ENCODE peak calls at places on chromosome 18, in eight cellular contexts. H is H54; S is activated CD8-positive, alpha-beta memory T cell treated with anti-CD3 and anti-CD28 coated beads for 24 hours; F is RPMI8226; R is hepatic stellate cell; B is bronchial epithelial cell; Q is NCI-H1694 treated with DMSO at 0.1 percent for 48 hours; P is cardiac fibroblast. O is an unnamed sample.

GRCh38 chr18:47557160-47557559 is 305.7 kb upstream of the SKOR2 start:
- DNase-seq in F (no peak), Q (no peak), B (no peak), H (no peak), S (no peak), R (no peak), P (no peak), O (peak; percentile 49)

GRCh38 chr18:35933982-35934381 is 38.5 kb upstream of the RMP24 start:
- DNase-seq in B (peak; percentile 82), F (no peak), S (no peak), Q (no peak), P (no peak), H (no peak), R (no peak), O (no peak)

GRCh38 chr18:25561923-25562322 is 210.0 kb upstream of the ZNF521 start:
- DNase-seq in P (peak; percentile 27), H (peak; percentile 2), B (no peak), S (no peak), R (peak; percentile 19), Q (no peak), F (peak; percentile 59), O (no peak)

GRCh38 chr18:65725421-65726050 is 25.3 kb upstream of the CDH7 start:
- DNase-seq in H (no peak), P (no peak), F (peak; percentile 54), B (peak; percentile 29), Q (peak; percentile 13), R (no peak), S (no peak), O (no peak)

GRCh38 chr18:45359275-45360009 is 255.8 kb upstream of the SLC14A2 start:
- DNase-seq in P (no peak), F (no peak), R (no peak), B (no peak), H (no peak), Q (no peak), S (no peak), O (no peak)

GRCh38 chr18:28690836-28691835 is 514.2 kb upstream of the CDH2 start:
- DNase-seq in Q (no peak), F (no peak), R (no peak), P (peak; percentile 9), S (no peak), H (no peak), B (peak; percentile 44), O (no peak)

GRCh38 chr18:11996190-11996754 is 15.0 kb downstream of the IMPA2 start:
- DNase-seq in P (no peak), S (no peak), Q (no peak), R (no peak), F (no peak), H (no peak), B (no peak), O (no peak)

GRCh38 chr18:35707247-35707646 is 125.7 kb downstream of the GALNT1 start:
- DNase-seq in B (no peak), F (no peak), H (no peak), S (no peak), R (no peak), P (no peak), Q (no peak), O (no peak)

GRCh38 chr18:45049548-45050307 is 369.0 kb downstream of the SETBP1 start:
- DNase-seq in H (no peak), P (peak; percentile 26), F (no peak), B (no peak), R (no peak), Q (no peak), S (no peak), O (no peak)

GRCh38 chr18:77062518-77063003 is 70.0 kb downstream of the MBP start:
- DNase-seq in S (peak; percentile 72), R (no peak), F (peak; percentile 93), B (no peak), Q (no peak), P (peak; percentile 95), H (no peak), O (no peak)

GRCh38 chr18:52894801-52895200 is 554.8 kb downstream of the DCC start:
- DNase-seq in B (no peak), P (no peak), S (no peak), Q (no peak), R (no peak), H (no peak), F (no peak), O (no peak)

GRCh38 chr18:53756607-53756972 is 467.9 kb downstream of the MBD2 start:
- DNase-seq in S (no peak), B (no peak), F (no peak), P (no peak), R (no peak), H (no peak), Q (no peak), O (no peak)

GRCh38 chr18:37254256-37254880 is 311.2 kb downstream of the CELF4 start:
- DNase-seq in S (no peak), B (no peak), R (no peak), H (no peak), F (no peak), Q (no peak), P (no peak), O (no peak)

GRCh38 chr18:59954746-59955145 is 55.0 kb downstream of the PMAIP1 start:
- DNase-seq in P (peak; percentile 10), B (peak; percentile 71), Q (no peak), H (no peak), F (no peak), S (no peak), R (no peak), O (no peak)

GRCh38 chr18:24342347-24342746 is 55.3 kb downstream of the OSBPL1A start:
- DNase-seq in H (no peak), Q (no peak), B (no peak), P (peak; percentile 47), S (no peak), F (no peak), R (peak; percentile 8), O (no peak)

GRCh38 chr18:12327510-12328178 is 19.6 kb downstream of the TUBB6 start:
- DNase-seq in S (peak; percentile 87), Q (peak; percentile 22), R (peak; percentile 86), F (peak; percentile 78), B (peak; percentile 78), H (peak; percentile 84), P (peak; percentile 85), O (no peak)

GRCh38 chr18:63741769-63742168 is 33.4 kb upstream of the SERPINB7 start:
- DNase-seq in P (peak; percentile 43), Q (no peak), R (peak; percentile 14), H (no peak), S (no peak), F (no peak), B (peak; percentile 56), O (no peak)

GRCh38 chr18:46283895-46284295 is 179.7 kb downstream of the HAUS1 start:
- DNase-seq in B (no peak), R (no peak), S (no peak), H (no peak), F (no peak), P (no peak), Q (no peak), O (no peak)

GRCh38 chr18:13471971-13472628 is 253.5 kb downstream of the LDLRAD4 start:
- DNase-seq in R (no peak), B (no peak), Q (no peak), S (no peak), F (no peak), H (no peak), P (no peak), O (no peak)

GRCh38 chr18:13368080-13368813 is 149.7 kb downstream of the LDLRAD4 start:
- DNase-seq in F (no peak), P (no peak), R (no peak), H (no peak), B (no peak), S (peak; percentile 47), Q (no peak), O (no peak)

O was measured in vagina.